ENCODE peak calls at places on chromosomes 2 and 18, in nine cellular contexts. C, D, Q, T, U, X, E, H and L are unnamed samples.

GRCh38 chr18:52237551-52237950 is 102.4 kb upstream of the DCC start:
- DNase-seq in X (no peak), E (no peak), H (peak), U (no peak), D (peak), Q (no peak), C (peak), T (no peak), L (no peak)

GRCh38 chr2:72041638-72042111 is 106.0 kb downstream of the CYP26B1 start:
- DNase-seq in H (no peak), X (peak), U (no peak), T (no peak), E (no peak), Q (no peak), D (no peak), C (no peak), L (no peak)

GRCh38 chr2:142980246-142981068 is 103.0 kb downstream of the KYNU start:
- DNase-seq in H (peak), X (no peak), E (peak), T (peak), D (peak), Q (no peak), U (no peak), C (peak), L (no peak)

GRCh38 chr2:215967590-215968373 is 45.6 kb downstream of the MREG start:
- DNase-seq in T (no peak), U (no peak), E (no peak), D (no peak), Q (no peak), H (no peak), C (peak), X (no peak), L (no peak)

GRCh38 chr2:138902239-138902871 is 122.2 kb upstream of the NXPH2 start:
- DNase-seq in H (no peak), C (no peak), U (no peak), E (no peak), Q (no peak), X (no peak), T (no peak), D (no peak), L (no peak)

GRCh38 chr2:27303093-27304025 is 4.9 kb downstream of the UCN start:
- DNase-seq in C (peak), Q (peak), H (peak), U (no peak), T (peak), E (peak), X (peak), D (peak), L (peak)

GRCh38 chr18:76657428-76657827 is 162.4 kb upstream of the ZNF516 start:
- DNase-seq in H (no peak), X (no peak), U (no peak), T (no peak), D (no peak), Q (no peak), C (peak), E (peak), L (no peak)

GRCh38 chr2:20378891-20379519 is 28.4 kb upstream of the PUM2 start:
- DNase-seq in C (peak), D (peak), X (peak), T (no peak), H (peak), E (peak), Q (no peak), U (peak), L (no peak)

GRCh38 chr2:24721470-24721869 is 71.7 kb downstream of the PTRHD1 start:
- DNase-seq in C (peak), T (no peak), H (peak), U (peak), E (peak), Q (peak), D (peak), X (peak), L (no peak)

GRCh38 chr18:32091724-32092421 is at the start of gene RNF138:
- DNase-seq in E (peak), U (peak), D (peak), X (peak), Q (peak), T (peak), H (peak), C (peak), L (peak)

GRCh38 chr2:234881413-234882241 is 70.2 kb upstream of the SH3BP4 start:
- DNase-seq in U (peak), C (peak), E (peak), Q (peak), H (peak), T (peak), D (peak), X (peak), L (peak)

GRCh38 chr2:36294290-36294689 is 61.3 kb upstream of the CRIM1 start:
- DNase-seq in X (no peak), T (no peak), E (no peak), C (no peak), U (no peak), H (peak), Q (no peak), D (peak), L (no peak)

GRCh38 chr2:109320195-109320935 is 191.4 kb downstream of the SH3RF3 start:
- DNase-seq in D (no peak), C (peak), X (no peak), T (no peak), E (no peak), H (no peak), Q (no peak), U (no peak), L (no peak)

GRCh38 chr2:65411056-65411795 is 21.2 kb downstream of the SPRED2 start:
- DNase-seq in Q (no peak), X (no peak), E (no peak), T (no peak), H (no peak), C (no peak), U (no peak), D (no peak), L (no peak)

GRCh38 chr18:74831571-74832250 is 234.0 kb downstream of the ZNF407 start:
- DNase-seq in E (no peak), H (no peak), C (peak), T (no peak), D (peak), X (no peak), Q (no peak), U (no peak), L (no peak)

GRCh38 chr2:147008481-147008880 is 836.3 kb upstream of the ACVR2A start:
- DNase-seq in T (no peak), U (no peak), E (no peak), C (peak), D (peak), X (no peak), Q (no peak), H (no peak), L (no peak)

GRCh38 chr2:61177727-61178549 is 15.9 kb downstream of the C2orf74 start:
- DNase-seq in D (no peak), T (peak), E (peak), Q (peak), U (peak), X (peak), H (no peak), C (peak), L (no peak)

GRCh38 chr2:108324531-108325256 is 36.0 kb downstream of the SULT1C2 start:
- DNase-seq in X (no peak), E (no peak), H (peak), U (no peak), Q (no peak), D (peak), T (no peak), C (peak), L (no peak)

GRCh38 chr2:166881177-166881576 is 7.1 kb upstream of the XIRP2 start:
- DNase-seq in Q (no peak), D (no peak), T (no peak), E (no peak), H (no peak), C (peak), X (no peak), U (no peak), L (no peak)

GRCh38 chr2:7083580-7084509 is 166.6 kb downstream of the RNF144A start:
- DNase-seq in D (peak), X (no peak), H (peak), T (no peak), E (peak), U (no peak), Q (peak), C (peak), L (no peak)

GRCh38 chr18:36831139-36831538 is 2.2 kb downstream of the KIAA1328 start:
- DNase-seq in X (no peak), C (no peak), H (no peak), Q (no peak), E (no peak), D (no peak), U (no peak), T (no peak), L (no peak)

GRCh38 chr2:86105969-86106945 is at the start of gene PTCD3:
- DNase-seq in Q (peak), U (peak), T (peak), D (peak), C (peak), E (peak), H (peak), X (peak), L (peak)